ENCODE peak calls at places on chromosomes 7 and 10, in seven cellular contexts. E is ovary; Q is endothelial cell of umbilical vein; C is IMR-90; I is hepatocyte; F is PC-9; U is naive thymus-derived CD4-positive, alpha-beta T cell. B is an unnamed sample.

GRCh38 chr10:120503695-120504094 is 46.7 kb downstream of the PLPP4 start:
- DNase-seq in E (no peak), Q (peak; percentile 4), C (no peak), I (peak; percentile 12), F (no peak), U (no peak), B (no peak)

GRCh38 chr10:76415559-76415958 is 984.1 kb downstream of the LRMDA start:
- DNase-seq in E (no peak), Q (no peak), C (no peak), I (no peak), F (no peak), U (no peak), B (no peak)

GRCh38 chr10:1671366-1672000 is 65.8 kb downstream of the ADARB2 start:
- DNase-seq in E (no peak), Q (no peak), C (no peak), I (no peak), F (no peak), U (no peak), B (no peak)

GRCh38 chr10:114495303-114495702 is 91.0 kb upstream of the AFAP1L2 start:
- DNase-seq in E (no peak), Q (no peak), C (no peak), I (no peak), F (no peak), U (no peak), B (no peak)

GRCh38 chr7:47327698-47328391 is 254.1 kb downstream of the TNS3 start:
- DNase-seq in E (peak; percentile 88), Q (peak; percentile 48), C (peak; percentile 81), I (peak; percentile 92), F (peak; percentile 58), U (no peak), B (peak; percentile 49)

GRCh38 chr7:149856-150636 is 42.3 kb upstream of the FAM20C start:
- DNase-seq in E (peak; percentile 70), Q (no peak), C (no peak), I (peak; percentile 42), F (peak; percentile 60), U (peak; percentile 43), B (no peak)

GRCh38 chr10:133210398-133211140 is 19.4 kb upstream of the UTF1 start:
- DNase-seq in E (peak; percentile 26), Q (no peak), C (no peak), I (no peak), F (no peak), U (no peak), B (no peak)

GRCh38 chr10:42926831-42927230 is 144.2 kb downstream of the BMS1 start:
- DNase-seq in E (no peak), Q (no peak), C (no peak), I (peak; percentile 47), F (no peak), U (no peak), B (no peak)

GRCh38 chr7:115044224-115044623 is 122.3 kb downstream of the MDFIC start:
- DNase-seq in E (no peak), Q (no peak), C (no peak), I (no peak), F (no peak), U (no peak), B (no peak)

GRCh38 chr7:90492250-90492649 is 22.8 kb downstream of the PTTG1IP2 start:
- DNase-seq in E (no peak), Q (no peak), C (no peak), I (no peak), F (no peak), U (no peak), B (no peak)

GRCh38 chr10:97673736-97674525 is 13.1 kb downstream of the AVPI1 start:
- DNase-seq in E (no peak), Q (no peak), C (peak; percentile 79), I (no peak), F (no peak), U (no peak), B (no peak)

GRCh38 chr10:112361951-112362770 is 11.8 kb upstream of the ACSL5 start:
- DNase-seq in E (peak; percentile 46), Q (peak; percentile 93), C (peak; percentile 37), I (no peak), F (no peak), U (no peak), B (no peak)

GRCh38 chr7:67487316-67487715 is 490.7 kb downstream of the TYW1 start:
- DNase-seq in E (no peak), Q (no peak), C (no peak), I (no peak), F (no peak), U (no peak), B (no peak)

GRCh38 chr10:57849726-57850357 is 417.9 kb downstream of the IPMK start:
- DNase-seq in E (no peak), Q (no peak), C (peak; percentile 2), I (peak; percentile 15), F (no peak), U (no peak), B (no peak)

GRCh38 chr7:133795061-133795460 is 332.1 kb upstream of the LRGUK start:
- DNase-seq in E (no peak), Q (no peak), C (no peak), I (no peak), F (no peak), U (no peak), B (no peak)

DNA sequence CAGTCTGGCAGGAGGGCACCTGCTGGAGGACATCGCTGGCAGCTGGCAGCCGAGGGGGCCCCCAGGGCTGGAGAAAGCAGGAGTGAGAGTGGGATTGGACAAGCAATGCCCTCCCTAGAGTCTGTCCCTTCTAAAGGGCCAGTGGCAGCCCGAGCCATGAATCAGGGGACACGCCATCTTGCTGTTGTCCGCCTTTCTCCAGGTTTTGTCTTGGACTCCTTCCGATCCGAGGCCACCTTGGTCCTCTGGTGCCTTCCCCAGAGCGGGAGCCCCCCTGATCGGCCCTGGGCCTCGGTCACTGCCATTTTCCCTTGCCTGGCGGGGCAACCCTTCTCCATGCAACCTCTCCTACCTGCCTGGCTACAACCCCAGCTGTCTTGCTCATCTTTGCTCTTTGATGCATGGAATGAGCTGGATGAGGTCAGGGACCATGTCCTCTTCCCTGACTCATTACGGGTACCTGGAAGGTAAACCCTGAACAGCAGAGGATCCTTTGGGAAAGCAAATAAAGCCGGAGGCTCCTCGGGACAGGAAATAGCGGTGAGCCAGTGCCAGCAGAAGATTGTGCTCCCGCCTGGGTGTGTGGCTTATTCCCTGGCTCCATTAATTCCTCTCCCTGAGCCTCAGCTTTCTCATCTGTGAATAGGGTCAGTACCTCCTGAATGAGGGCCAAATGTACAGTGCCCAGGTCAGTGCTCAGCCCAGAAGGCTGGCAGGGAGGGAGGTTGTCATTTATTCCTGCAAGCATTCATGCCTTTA is 112.0 kb downstream of the GRK5 start:
- DNase-seq in E (no peak), Q (no peak), C (no peak), I (peak; percentile 16), F (no peak), U (no peak), B (no peak)
- H3K9me3 ChIP-seq in E (no peaks in the 10 kb centered on the region), Q (no peaks in the 10 kb centered on the region), C (no peaks in the 10 kb centered on the region), I (no peaks in the 10 kb centered on the region), F (no peaks in the 10 kb centered on the region), U (no peaks in the 10 kb centered on the region), B (peaks cover 2% of the 10 kb centered on the region)

GRCh38 chr10:132183046-132183445 is 3.7 kb upstream of the DPYSL4 start:
- DNase-seq in E (no peak), Q (no peak), C (no peak), I (peak; percentile 75), F (no peak), U (no peak), B (no peak)
- H3K27me3 ChIP-seq in E (peaks cover 4% of the 10 kb centered on the region), Q (peaks cover 21% of the 10 kb centered on the region), C (peaks cover 36% of the 10 kb centered on the region), I (peaks cover 57% of the 10 kb centered on the region), F (no peaks in the 10 kb centered on the region), U (no peaks in the 10 kb centered on the region), B (peaks cover 28% of the 10 kb centered on the region)

DNA sequence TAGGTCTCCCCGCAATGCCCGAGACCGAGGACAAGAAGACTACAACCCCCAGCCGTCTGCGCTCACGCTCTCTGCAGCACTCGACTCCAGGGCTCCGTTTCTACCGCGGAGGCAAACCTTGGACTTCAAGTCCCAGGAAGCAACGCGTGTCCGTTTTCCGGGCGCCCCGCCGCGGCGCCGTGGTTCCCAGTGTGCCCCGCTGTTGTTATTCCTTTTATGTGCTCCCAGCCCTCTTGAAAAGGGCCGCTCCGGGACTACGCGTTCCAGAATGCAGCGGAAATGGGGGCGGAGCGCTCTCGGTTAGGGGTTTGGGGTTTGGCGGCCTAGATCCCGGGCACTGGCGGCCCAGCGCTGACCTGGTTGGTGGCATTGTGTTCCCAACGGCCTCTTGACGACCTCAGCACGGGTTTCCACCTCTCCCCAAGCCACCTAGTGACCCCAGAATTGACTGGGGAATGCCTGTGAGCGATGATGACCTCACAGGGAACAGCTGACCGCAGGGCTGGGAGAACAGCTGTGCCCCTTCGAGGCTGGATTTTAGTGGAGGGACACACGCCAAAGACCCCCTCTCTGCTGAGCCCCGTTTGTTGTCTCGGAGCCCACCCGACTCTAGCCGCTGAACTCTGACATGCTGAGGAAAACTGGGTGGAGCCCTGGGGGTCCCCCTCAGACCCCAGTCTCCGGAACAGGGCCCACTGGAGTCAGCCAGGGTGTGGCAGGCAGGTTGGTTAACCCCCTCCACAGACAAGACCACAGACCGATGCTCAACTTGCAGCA is 480 bp upstream of the CDK5 start:
- DNase-seq in E (peak; percentile 97), Q (peak; percentile 100), C (peak; percentile 100), I (peak; percentile 99), F (peak; percentile 99), U (peak; percentile 80), B (peak; percentile 99)
- H3K27ac ChIP-seq in E (peak overlapping the region; percentile 87), Q (peak overlapping the region; percentile 81), C (peak overlapping the region; percentile 91), I (peak overlapping the region; percentile 97), F (peak overlapping the region; percentile 41), U (peak overlapping the region; percentile 92), B (peak overlapping the region; percentile 98)

GRCh38 chr7:57204411-57204811 is 72.2 kb upstream of the ZNF479 start:
- DNase-seq in E (no peak), Q (no peak), C (no peak), I (no peak), F (no peak), U (no peak), B (no peak)
- H3K9me3 ChIP-seq in E (peaks cover 11% of the 10 kb centered on the region), Q (peaks cover 2% of the 10 kb centered on the region), C (peaks cover 47% of the 10 kb centered on the region), I (no peaks in the 10 kb centered on the region), F (no peaks in the 10 kb centered on the region), U (no peaks in the 10 kb centered on the region), B (peaks cover 86% of the 10 kb centered on the region)

GRCh38 chr7:51062222-51062987 is 254.2 kb downstream of the COBL start:
- DNase-seq in E (no peak), Q (no peak), C (no peak), I (no peak), F (no peak), U (no peak), B (no peak)
- H3K27me3 ChIP-seq in E (no peaks in the 10 kb centered on the region), Q (no peaks in the 10 kb centered on the region), C (peaks cover 18% of the 10 kb centered on the region), I (no peaks in the 10 kb centered on the region), F (no peaks in the 10 kb centered on the region), U (no peaks in the 10 kb centered on the region), B (peaks cover 15% of the 10 kb centered on the region)